ENCODE peak calls at places on chromosomes 2 and 18, in ten cellular contexts. C is fibroblast of the conjunctiva, T is SHP77 treated with DMSO at 0.1 percent for 48 hours, J is foreskin fibroblast, L is activated T-cell treated with anti-CD3 and anti-CD28 coated beads for 24 hours, I is Caki2, H is Ammon's horn, W is adipocyte, F is iPS-NIHi11, A is posterior cingulate gyrus. B is an unnamed sample.

GRCh38 chr2:39127973-39128372 is 7.1 kb upstream of the SOS1 start:
- DNase-seq in H (no peak), F (no peak), J (no peak), W (peak), I (no peak), A (no peak), C (no peak), T (no peak), L (no peak), B (no peak)

GRCh38 chr2:74281576-74281975 is 61.6 kb downstream of the SLC4A5 start:
- DNase-seq in C (no peak), W (no peak), F (no peak), A (no peak), J (no peak), H (no peak), I (no peak), L (no peak), T (no peak), B (no peak)

GRCh38 chr18:36464126-36464651 is 166.7 kb downstream of the FHOD3 start:
- DNase-seq in T (no peak), J (no peak), L (no peak), I (no peak), F (no peak), H (no peak), C (no peak), W (no peak), A (no peak), B (no peak)

GRCh38 chr2:71223767-71224333 is 3.1 kb downstream of the PAIP2B start:
- DNase-seq in I (peak), C (peak), J (peak), F (peak), A (peak), W (peak), L (no peak), H (peak), T (peak), B (peak)

GRCh38 chr2:242040303-242040655 is 170.8 kb downstream of the RTP5 start:
- DNase-seq in J (no peak), C (no peak), F (no peak), W (no peak), H (no peak), L (no peak), A (no peak), I (no peak), T (no peak), B (no peak)

GRCh38 chr2:218282173-218282991 is 9.9 kb downstream of the TMBIM1 start:
- DNase-seq in I (no peak), A (peak), T (no peak), W (no peak), H (peak), F (no peak), L (no peak), C (no peak), J (peak), B (no peak)

GRCh38 chr2:156908825-156909224 is 348.7 kb upstream of the GALNT5 start:
- DNase-seq in A (no peak), W (peak), I (no peak), F (no peak), H (no peak), T (no peak), L (no peak), J (peak), C (no peak), B (no peak)

GRCh38 chr2:207217442-207217841 is 51.7 kb upstream of the KLF7 start:
- DNase-seq in J (no peak), F (no peak), A (no peak), W (no peak), C (no peak), L (no peak), T (no peak), H (no peak), I (no peak), B (no peak)

GRCh38 chr18:37563810-37564511 is 1.6 kb downstream of the CELF4 start:
- DNase-seq in L (no peak), C (no peak), F (no peak), A (no peak), T (no peak), W (no peak), H (no peak), J (no peak), I (no peak), B (no peak)

GRCh38 chr2:214507032-214507431 is 96.2 kb downstream of the VWC2L start:
- DNase-seq in A (no peak), W (no peak), I (no peak), F (no peak), J (no peak), H (no peak), T (no peak), L (no peak), C (no peak), B (no peak)

B was measured in testis.